ENCODE peak calls at places on chromosomes 4 and X, in seven cellular contexts. One of them, this sample, is unnamed.

GRCh38 chr4:80072607-80073361 is at the start of gene ANTXR2:
- DNase-seq in BE2C: peak; percentile 87
- DNase-seq in mucosa of descending colon: peak; percentile 95
- DNase-seq in PC-3: peak; percentile 89
- DNase-seq in fibroblast of the aortic adventitia: peak; percentile 98
- DNase-seq in IMR-90: peak; percentile 98
- DNase-seq in mammary epithelial cell: peak; percentile 92
- DNase-seq in this sample: peak; percentile 71

GRCh38 chr4:94882756-94883155 is 125.0 kb downstream of the BMPR1B start:
- DNase-seq in BE2C: no peak
- DNase-seq in mucosa of descending colon: no peak
- DNase-seq in PC-3: no peak
- DNase-seq in fibroblast of the aortic adventitia: no peak
- DNase-seq in IMR-90: no peak
- DNase-seq in mammary epithelial cell: peak; percentile 21
- DNase-seq in this sample: no peak

GRCh38 chr4:75514949-75515612 is 808 bp downstream of the THAP6 start:
- DNase-seq in BE2C: no peak
- DNase-seq in mucosa of descending colon: no peak
- DNase-seq in PC-3: no peak
- DNase-seq in fibroblast of the aortic adventitia: no peak
- DNase-seq in IMR-90: no peak
- DNase-seq in mammary epithelial cell: peak; percentile 4
- DNase-seq in this sample: peak; percentile 24

GRCh38 chrX:150869450-150869849 is 29.0 kb downstream of the CD99L2 start:
- DNase-seq in BE2C: no peak
- DNase-seq in mucosa of descending colon: peak; percentile 56
- DNase-seq in PC-3: no peak
- DNase-seq in fibroblast of the aortic adventitia: no peak
- DNase-seq in IMR-90: no peak
- DNase-seq in mammary epithelial cell: no peak
- DNase-seq in this sample: no peak

GRCh38 chr4:181030961-181031360 is 1212.2 kb upstream of the TENM3 start:
- DNase-seq in BE2C: no peak
- DNase-seq in mucosa of descending colon: no peak
- DNase-seq in PC-3: peak; percentile 34
- DNase-seq in fibroblast of the aortic adventitia: peak; percentile 91
- DNase-seq in IMR-90: peak; percentile 41
- DNase-seq in mammary epithelial cell: no peak
- DNase-seq in this sample: no peak

GRCh38 chrX:104523858-104524257 is 42.1 kb upstream of the IL1RAPL2 start:
- DNase-seq in BE2C: no peak
- DNase-seq in mucosa of descending colon: no peak
- DNase-seq in PC-3: no peak
- DNase-seq in fibroblast of the aortic adventitia: no peak
- DNase-seq in IMR-90: no peak
- DNase-seq in mammary epithelial cell: no peak
- DNase-seq in this sample: no peak

GRCh38 chrX:20527458-20528099 is 260.9 kb upstream of the RPS6KA3 start:
- DNase-seq in BE2C: peak; percentile 46
- DNase-seq in mucosa of descending colon: no peak
- DNase-seq in PC-3: peak; percentile 61
- DNase-seq in fibroblast of the aortic adventitia: peak; percentile 53
- DNase-seq in IMR-90: peak; percentile 38
- DNase-seq in mammary epithelial cell: no peak
- DNase-seq in this sample: peak; percentile 15

GRCh38 chrX:151359931-151360871 is 36.8 kb upstream of the VMA21 start:
- DNase-seq in BE2C: peak; percentile 54
- DNase-seq in mucosa of descending colon: no peak
- DNase-seq in PC-3: peak; percentile 35
- DNase-seq in fibroblast of the aortic adventitia: peak; percentile 2
- DNase-seq in IMR-90: no peak
- DNase-seq in mammary epithelial cell: peak; percentile 2
- DNase-seq in this sample: peak; percentile 52

GRCh38 chr4:41613362-41613761 is 75.4 kb downstream of the LIMCH1 start:
- DNase-seq in BE2C: no peak
- DNase-seq in mucosa of descending colon: no peak
- DNase-seq in PC-3: no peak
- DNase-seq in fibroblast of the aortic adventitia: no peak
- DNase-seq in IMR-90: no peak
- DNase-seq in mammary epithelial cell: no peak
- DNase-seq in this sample: no peak

GRCh38 chr4:138915725-138916124 is 99.9 kb upstream of the NOCT start:
- DNase-seq in BE2C: peak; percentile 47
- DNase-seq in mucosa of descending colon: no peak
- DNase-seq in PC-3: no peak
- DNase-seq in fibroblast of the aortic adventitia: no peak
- DNase-seq in IMR-90: no peak
- DNase-seq in mammary epithelial cell: no peak
- DNase-seq in this sample: no peak

GRCh38 chr4:7134737-7135388 is 57.5 kb upstream of the SORCS2 start:
- DNase-seq in BE2C: no peak
- DNase-seq in mucosa of descending colon: no peak
- DNase-seq in PC-3: peak; percentile 50
- DNase-seq in fibroblast of the aortic adventitia: peak; percentile 97
- DNase-seq in IMR-90: peak; percentile 84
- DNase-seq in mammary epithelial cell: peak; percentile 19
- DNase-seq in this sample: no peak

GRCh38 chr4:44563496-44563895 is 87.9 kb downstream of the YIPF7 start:
- DNase-seq in BE2C: no peak
- DNase-seq in mucosa of descending colon: no peak
- DNase-seq in PC-3: peak; percentile 6
- DNase-seq in fibroblast of the aortic adventitia: peak; percentile 2
- DNase-seq in IMR-90: no peak
- DNase-seq in mammary epithelial cell: peak; percentile 5
- DNase-seq in this sample: no peak

GRCh38 chr4:81442479-81443085 is 29.1 kb downstream of the RASGEF1B start:
- DNase-seq in BE2C: no peak
- DNase-seq in mucosa of descending colon: no peak
- DNase-seq in PC-3: no peak
- DNase-seq in fibroblast of the aortic adventitia: no peak
- DNase-seq in IMR-90: peak; percentile 58
- DNase-seq in mammary epithelial cell: no peak
- DNase-seq in this sample: no peak

GRCh38 chr4:34516524-34516923 is 1727.8 kb downstream of the ARAP2 start:
- DNase-seq in BE2C: no peak
- DNase-seq in mucosa of descending colon: no peak
- DNase-seq in PC-3: peak; percentile 12
- DNase-seq in fibroblast of the aortic adventitia: no peak
- DNase-seq in IMR-90: no peak
- DNase-seq in mammary epithelial cell: no peak
- DNase-seq in this sample: no peak

GRCh38 chr4:3321295-3321889 is 28.6 kb downstream of the RGS12 start:
- DNase-seq in BE2C: peak; percentile 7
- DNase-seq in mucosa of descending colon: no peak
- DNase-seq in PC-3: no peak
- DNase-seq in fibroblast of the aortic adventitia: peak; percentile 46
- DNase-seq in IMR-90: no peak
- DNase-seq in mammary epithelial cell: no peak
- DNase-seq in this sample: no peak

GRCh38 chr4:168028568-168028967 is 63.8 kb upstream of the ANXA10 start:
- DNase-seq in BE2C: peak; percentile 24
- DNase-seq in mucosa of descending colon: no peak
- DNase-seq in PC-3: peak; percentile 63
- DNase-seq in fibroblast of the aortic adventitia: no peak
- DNase-seq in IMR-90: peak; percentile 11
- DNase-seq in mammary epithelial cell: peak; percentile 35
- DNase-seq in this sample: no peak

GRCh38 chr4:121726642-121727268 is 30.0 kb upstream of the ANXA5 start:
- DNase-seq in BE2C: no peak
- DNase-seq in mucosa of descending colon: no peak
- DNase-seq in PC-3: peak; percentile 79
- DNase-seq in fibroblast of the aortic adventitia: peak; percentile 83
- DNase-seq in IMR-90: peak; percentile 78
- DNase-seq in mammary epithelial cell: peak; percentile 62
- DNase-seq in this sample: peak; percentile 64

GRCh38 chrX:150649096-150649870 is 43.9 kb upstream of the MTMR1 start:
- DNase-seq in BE2C: peak; percentile 3
- DNase-seq in mucosa of descending colon: no peak
- DNase-seq in PC-3: peak; percentile 1
- DNase-seq in fibroblast of the aortic adventitia: peak; percentile 69
- DNase-seq in IMR-90: peak; percentile 57
- DNase-seq in mammary epithelial cell: no peak
- DNase-seq in this sample: no peak

GRCh38 chrX:318739-319578 is at the start of gene GTPBP6:
- DNase-seq in BE2C: peak; percentile 95
- DNase-seq in mucosa of descending colon: peak; percentile 100
- DNase-seq in PC-3: peak; percentile 97
- DNase-seq in fibroblast of the aortic adventitia: peak; percentile 99
- DNase-seq in IMR-90: peak; percentile 100
- DNase-seq in mammary epithelial cell: peak; percentile 100
- DNase-seq in this sample: peak; percentile 95

GRCh38 chr4:185488650-185489049 is 17.1 kb upstream of the CCDC110 start:
- DNase-seq in BE2C: no peak
- DNase-seq in mucosa of descending colon: no peak
- DNase-seq in PC-3: no peak
- DNase-seq in fibroblast of the aortic adventitia: no peak
- DNase-seq in IMR-90: no peak
- DNase-seq in mammary epithelial cell: no peak
- DNase-seq in this sample: no peak

GRCh38 chr4:139436122-139436521 is 17.8 kb upstream of the RAB33B start:
- DNase-seq in BE2C: no peak
- DNase-seq in mucosa of descending colon: no peak
- DNase-seq in PC-3: peak; percentile 61
- DNase-seq in fibroblast of the aortic adventitia: no peak
- DNase-seq in IMR-90: no peak
- DNase-seq in mammary epithelial cell: no peak
- DNase-seq in this sample: no peak

GRCh38 chr4:85869156-85869555 is 394.2 kb downstream of the ARHGAP24 start:
- DNase-seq in BE2C: no peak
- DNase-seq in mucosa of descending colon: no peak
- DNase-seq in PC-3: no peak
- DNase-seq in fibroblast of the aortic adventitia: no peak
- DNase-seq in IMR-90: no peak
- DNase-seq in mammary epithelial cell: no peak
- DNase-seq in this sample: no peak
- TF ChIP-seq CTCF in BE2C: no peak
- TF ChIP-seq CTCF in mucosa of descending colon: no peak
- TF ChIP-seq CTCF in PC-3: no peak
- TF ChIP-seq CTCF in fibroblast of the aortic adventitia: no peak
- TF ChIP-seq CTCF in IMR-90: no peak
- TF ChIP-seq CTCF in mammary epithelial cell: no peak
- TF ChIP-seq CTCF in this sample: no peak

GRCh38 chr4:153573881-153574807 is 108.0 kb downstream of the TMEM131L start:
- DNase-seq in BE2C: peak; percentile 60
- DNase-seq in mucosa of descending colon: no peak
- DNase-seq in PC-3: peak; percentile 64
- DNase-seq in fibroblast of the aortic adventitia: peak; percentile 92
- DNase-seq in IMR-90: peak; percentile 88
- DNase-seq in mammary epithelial cell: peak; percentile 61
- DNase-seq in this sample: peak; percentile 43
- TF ChIP-seq CTCF in BE2C: peak; percentile 75
- TF ChIP-seq CTCF in mucosa of descending colon: peak; percentile 7
- TF ChIP-seq CTCF in PC-3: peak; percentile 73
- TF ChIP-seq CTCF in fibroblast of the aortic adventitia: peak; percentile 79
- TF ChIP-seq CTCF in IMR-90: peak; percentile 82
- TF ChIP-seq CTCF in mammary epithelial cell: peak; percentile 69
- TF ChIP-seq CTCF in this sample: peak; percentile 56

DNA sequence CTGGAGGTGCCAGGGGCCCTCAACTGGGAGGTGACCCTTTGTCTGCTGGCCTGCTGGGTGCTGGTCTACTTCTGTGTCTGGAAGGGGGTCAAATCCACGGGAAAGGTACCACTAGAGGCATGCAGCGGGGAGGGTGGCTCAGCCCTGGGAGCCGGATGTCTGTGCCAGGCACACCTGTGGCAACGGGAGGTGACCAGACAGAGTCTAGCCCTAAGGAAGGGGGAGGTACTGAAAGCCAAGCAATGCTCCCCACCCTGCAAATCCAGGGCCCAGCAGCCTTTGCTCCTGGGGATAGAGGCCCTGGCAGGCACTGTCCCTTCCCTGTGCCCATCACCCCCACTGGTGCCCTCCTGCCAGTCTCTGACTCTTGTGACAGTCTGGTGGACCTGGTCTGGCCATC is 4.3 kb downstream of the SLC6A8 start:
- DNase-seq in BE2C: no peak
- DNase-seq in mucosa of descending colon: no peak
- DNase-seq in PC-3: no peak
- DNase-seq in fibroblast of the aortic adventitia: no peak
- DNase-seq in IMR-90: no peak
- DNase-seq in mammary epithelial cell: no peak
- DNase-seq in this sample: no peak
- TF ChIP-seq CTCF in BE2C: no peak
- TF ChIP-seq CTCF in mucosa of descending colon: no peak
- TF ChIP-seq CTCF in PC-3: no peak
- TF ChIP-seq CTCF in fibroblast of the aortic adventitia: no peak
- TF ChIP-seq CTCF in IMR-90: no peak
- TF ChIP-seq CTCF in mammary epithelial cell: no peak
- TF ChIP-seq CTCF in this sample: no peak

DNA sequence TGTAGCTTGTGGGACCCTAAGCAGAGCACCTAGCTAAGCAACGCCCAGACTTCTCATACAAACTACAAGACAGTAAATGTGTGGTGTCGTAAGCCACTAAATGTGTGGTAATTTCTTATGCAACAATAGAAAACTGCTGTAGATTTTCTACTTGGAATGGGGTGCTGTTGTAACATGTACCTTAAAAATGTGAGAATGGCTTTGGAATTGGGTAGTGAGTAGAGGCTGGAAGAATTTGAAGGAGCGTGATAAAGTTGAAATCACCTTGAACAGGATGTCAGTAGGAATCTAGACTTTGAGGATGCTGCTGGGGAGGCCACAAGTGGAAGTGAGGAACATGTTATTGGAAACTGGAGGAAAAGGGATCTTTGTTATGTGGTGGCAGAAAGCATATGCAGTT is 43.2 kb upstream of the FUNDC1 start:
- DNase-seq in BE2C: no peak
- DNase-seq in mucosa of descending colon: no peak
- DNase-seq in PC-3: no peak
- DNase-seq in fibroblast of the aortic adventitia: no peak
- DNase-seq in IMR-90: no peak
- DNase-seq in mammary epithelial cell: no peak
- DNase-seq in this sample: no peak
- TF ChIP-seq CTCF in BE2C: no peak
- TF ChIP-seq CTCF in mucosa of descending colon: no peak
- TF ChIP-seq CTCF in PC-3: no peak
- TF ChIP-seq CTCF in fibroblast of the aortic adventitia: no peak
- TF ChIP-seq CTCF in IMR-90: no peak
- TF ChIP-seq CTCF in mammary epithelial cell: no peak
- TF ChIP-seq CTCF in this sample: no peak

DNA sequence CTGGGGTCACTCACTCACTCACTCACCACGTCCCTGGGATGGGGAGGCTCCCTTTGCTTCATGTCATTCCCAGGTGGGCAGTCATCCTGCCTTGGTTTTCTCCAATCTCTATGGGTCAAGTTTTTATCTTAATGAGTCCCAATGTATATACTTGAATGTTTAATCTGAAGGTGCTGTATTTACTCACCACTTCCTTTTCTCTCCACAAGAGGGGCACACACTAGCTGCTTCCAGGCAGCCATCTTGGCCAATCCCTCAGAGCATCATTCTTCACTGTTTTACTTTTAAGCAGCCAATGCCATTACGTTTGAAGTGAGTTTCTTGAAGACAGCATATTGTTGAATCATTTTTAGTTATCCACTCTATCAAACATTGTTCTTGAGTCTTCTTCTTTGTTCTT is 153.4 kb upstream of the ARSJ start:
- DNase-seq in BE2C: peak; percentile 25
- DNase-seq in mucosa of descending colon: no peak
- DNase-seq in PC-3: peak; percentile 20
- DNase-seq in fibroblast of the aortic adventitia: no peak
- DNase-seq in IMR-90: no peak
- DNase-seq in mammary epithelial cell: peak; percentile 3
- DNase-seq in this sample: no peak
- TF ChIP-seq CTCF in BE2C: peak; percentile 57
- TF ChIP-seq CTCF in mucosa of descending colon: no peak
- TF ChIP-seq CTCF in PC-3: peak; percentile 50
- TF ChIP-seq CTCF in fibroblast of the aortic adventitia: peak; percentile 37
- TF ChIP-seq CTCF in IMR-90: peak; percentile 19
- TF ChIP-seq CTCF in mammary epithelial cell: peak; percentile 34
- TF ChIP-seq CTCF in this sample: no peak